ENCODE peak calls at places on chromosomes 4 and X, in seven cellular contexts. P is omental fat pad, Y is OCI-LY7, E is upper lobe of right lung, F is lower leg skin, H is MCF 10A, V is sigmoid colon. A is an unnamed sample.

GRCh38 chr4:154416183-154416543 is 75.4 kb downstream of the DCHS2 start:
- DNase-seq in H (peak), P (no peak), F (no peak), E (no peak), Y (peak), V (peak), A (peak)

GRCh38 chr4:87865960-87866598 is 33.3 kb downstream of the MEPE start:
- DNase-seq in Y (no peak), F (no peak), E (no peak), V (no peak), P (no peak), H (no peak), A (no peak)

GRCh38 chrX:150828785-150829184 is 69.7 kb downstream of the CD99L2 start:
- DNase-seq in E (no peak), F (no peak), P (no peak), Y (no peak), V (no peak), H (no peak), A (no peak)

GRCh38 chr4:74451214-74451661 is 6.3 kb downstream of the AREG start:
- DNase-seq in E (no peak), V (no peak), P (no peak), Y (no peak), H (peak), F (no peak), A (no peak)

GRCh38 chr4:188246488-188246887 is 107.2 kb downstream of the TRIML1 start:
- DNase-seq in H (peak), E (no peak), P (no peak), V (no peak), F (no peak), Y (no peak), A (no peak)

GRCh38 chr4:73152893-73153292 is 83.4 kb upstream of the COX18 start:
- DNase-seq in E (no peak), F (no peak), P (no peak), V (no peak), H (peak), Y (no peak), A (no peak)

GRCh38 chr4:96776922-96777510 is 937.1 kb downstream of the PDHA2 start:
- DNase-seq in E (no peak), Y (no peak), H (no peak), F (no peak), P (no peak), V (no peak), A (no peak)

GRCh38 chrX:50067435-50068292 is 133.1 kb downstream of the AKAP4 start:
- DNase-seq in F (no peak), V (no peak), Y (no peak), E (no peak), H (no peak), P (no peak), A (peak)

GRCh38 chr4:94758700-94759399 is 1.1 kb downstream of the BMPR1B start:
- DNase-seq in Y (no peak), V (no peak), E (no peak), H (peak), P (no peak), F (no peak), A (peak)

DNA sequence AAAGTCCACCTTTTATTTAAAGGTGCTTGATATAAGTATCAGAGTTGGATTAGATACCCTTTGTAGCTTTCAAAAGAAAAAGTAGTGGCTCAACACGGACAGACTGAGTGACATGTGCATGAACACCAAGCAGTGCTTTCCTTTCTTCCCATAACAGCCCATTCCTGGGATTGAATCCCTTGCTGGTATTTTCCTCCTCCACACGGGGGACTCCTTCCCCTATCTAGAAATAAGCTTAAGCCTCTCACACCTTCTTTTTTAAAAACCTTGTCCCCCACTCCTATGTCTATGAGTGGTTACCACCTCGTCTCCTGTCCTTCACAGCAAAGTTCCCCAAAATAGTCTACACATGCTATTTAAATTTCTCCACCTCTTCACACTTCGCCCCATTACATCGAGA is 5.1 kb downstream of the AP1S2 start:
- DNase-seq in H (peak), P (no peak), Y (no peak), V (no peak), F (no peak), E (no peak), A (no peak)
- TF ChIP-seq CTCF in H (no peak), P (no peak), Y (peak), V (no peak), F (no peak), E (peak), A (no peak)

DNA sequence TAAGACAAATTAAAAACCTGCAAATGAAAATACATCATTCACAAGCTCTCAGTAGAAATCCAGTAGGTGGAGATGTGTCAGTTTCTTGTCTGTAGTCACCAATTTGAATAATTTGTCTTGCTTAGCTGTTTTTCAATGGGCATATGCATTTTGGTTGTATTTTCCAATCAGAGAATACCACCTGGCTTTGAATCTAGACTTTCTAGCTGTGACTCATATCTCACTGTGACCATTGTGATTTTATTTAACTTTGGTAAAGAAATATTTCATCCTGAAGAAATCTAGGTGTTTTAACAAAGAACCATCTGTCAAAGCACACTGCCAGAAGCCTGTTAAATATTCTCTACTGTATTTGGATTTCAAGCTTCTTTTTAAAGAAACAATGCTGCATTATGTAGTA is 1650.6 kb upstream of the IGFBP7 start:
- DNase-seq in V (no peak), H (no peak), Y (no peak), P (no peak), F (no peak), E (no peak), A (no peak)
- TF ChIP-seq CTCF in V (no peak), H (no peak), Y (no peak), P (no peak), F (no peak), E (no peak), A (no peak)

DNA sequence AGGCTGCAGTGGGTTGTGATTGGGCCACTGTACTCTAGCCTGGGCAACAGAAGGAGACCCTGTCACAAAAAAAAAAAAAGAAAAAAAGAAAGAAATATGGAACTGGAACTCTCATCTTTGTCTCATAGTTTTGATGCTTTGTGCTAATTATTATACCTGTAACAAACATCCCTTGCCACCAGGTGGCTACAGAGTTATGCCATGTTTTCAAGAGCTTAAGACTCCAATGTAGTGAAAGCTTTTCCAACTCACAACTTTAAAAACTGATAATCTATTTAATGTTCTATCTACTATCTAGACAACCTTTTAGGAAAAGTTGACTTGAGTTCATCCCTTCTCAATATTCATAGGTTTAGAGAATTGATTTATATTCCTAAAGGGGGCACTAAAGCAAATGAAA is 42.4 kb downstream of the HTR2C start:
- DNase-seq in H (peak), Y (no peak), E (no peak), V (no peak), P (no peak), F (no peak), A (peak)
- TF ChIP-seq CTCF in H (peak), Y (peak), E (peak), V (no peak), P (no peak), F (no peak), A (peak)

GRCh38 chr4:141413366-141413765 is 192.7 kb downstream of the ZNF330 start:
- DNase-seq in E (no peak), V (no peak), H (no peak), F (no peak), Y (no peak), P (no peak), A (no peak)
- TF ChIP-seq CTCF in E (no peak), V (no peak), H (no peak), F (no peak), Y (no peak), P (no peak), A (no peak)